ENCODE peak calls at places on chromosomes 2 and 18, in ten cellular contexts. One of them, this sample, is unnamed. For H3K36me3, the result is how much of the 10 kb centered on the place peaks cover.

GRCh38 chr2:215364157-215365155 is 52.6 kb downstream of the ATIC start:
- DNase-seq in ovary: no peak
- DNase-seq in stomach: no peak
- DNase-seq in sigmoid colon: no peak
- DNase-seq in transverse colon: no peak
- DNase-seq in upper lobe of left lung: no peak
- DNase-seq in suprapubic skin: no peak
- DNase-seq in H1: no peak
- DNase-seq in esophagus muscularis mucosa: peak
- DNase-seq in GM12878: no peak
- DNase-seq in this sample: no peak

GRCh38 chr2:53227535-53227934 is 540.1 kb upstream of the CHAC2 start:
- DNase-seq in ovary: no peak
- DNase-seq in stomach: no peak
- DNase-seq in sigmoid colon: no peak
- DNase-seq in transverse colon: no peak
- DNase-seq in upper lobe of left lung: no peak
- DNase-seq in suprapubic skin: no peak
- DNase-seq in H1: no peak
- DNase-seq in esophagus muscularis mucosa: no peak
- DNase-seq in GM12878: no peak
- DNase-seq in this sample: no peak

GRCh38 chr2:145691659-145692058 is 1171.7 kb upstream of the ZEB2 start:
- DNase-seq in ovary: no peak
- DNase-seq in stomach: no peak
- DNase-seq in sigmoid colon: no peak
- DNase-seq in transverse colon: no peak
- DNase-seq in upper lobe of left lung: no peak
- DNase-seq in suprapubic skin: no peak
- DNase-seq in H1: no peak
- DNase-seq in esophagus muscularis mucosa: no peak
- DNase-seq in GM12878: no peak
- DNase-seq in this sample: no peak

GRCh38 chr2:165469417-165469816 is at the start of gene CSRNP3:
- DNase-seq in ovary: peak
- DNase-seq in stomach: peak
- DNase-seq in sigmoid colon: peak
- DNase-seq in transverse colon: peak
- DNase-seq in upper lobe of left lung: peak
- DNase-seq in suprapubic skin: no peak
- DNase-seq in H1: no peak
- DNase-seq in esophagus muscularis mucosa: no peak
- DNase-seq in GM12878: no peak
- DNase-seq in this sample: peak

GRCh38 chr2:9266711-9267110 is 60.1 kb downstream of the ASAP2 start:
- DNase-seq in ovary: no peak
- DNase-seq in stomach: no peak
- DNase-seq in sigmoid colon: no peak
- DNase-seq in transverse colon: no peak
- DNase-seq in upper lobe of left lung: no peak
- DNase-seq in suprapubic skin: no peak
- DNase-seq in H1: no peak
- DNase-seq in esophagus muscularis mucosa: no peak
- DNase-seq in GM12878: no peak
- DNase-seq in this sample: no peak

GRCh38 chr18:25055076-25055475 is 296.9 kb downstream of the ZNF521 start:
- DNase-seq in ovary: no peak
- DNase-seq in stomach: no peak
- DNase-seq in sigmoid colon: no peak
- DNase-seq in transverse colon: no peak
- DNase-seq in upper lobe of left lung: no peak
- DNase-seq in suprapubic skin: no peak
- DNase-seq in H1: no peak
- DNase-seq in esophagus muscularis mucosa: no peak
- DNase-seq in GM12878: no peak
- DNase-seq in this sample: no peak

GRCh38 chr2:37570773-37571570 is 100.5 kb downstream of the CDC42EP3 start:
- DNase-seq in ovary: no peak
- DNase-seq in stomach: no peak
- DNase-seq in sigmoid colon: no peak
- DNase-seq in transverse colon: no peak
- DNase-seq in upper lobe of left lung: no peak
- DNase-seq in suprapubic skin: no peak
- DNase-seq in H1: no peak
- DNase-seq in esophagus muscularis mucosa: no peak
- DNase-seq in GM12878: peak
- DNase-seq in this sample: no peak

GRCh38 chr2:42941633-42942176 is 149.3 kb upstream of the HAAO start:
- DNase-seq in ovary: no peak
- DNase-seq in stomach: no peak
- DNase-seq in sigmoid colon: no peak
- DNase-seq in transverse colon: no peak
- DNase-seq in upper lobe of left lung: no peak
- DNase-seq in suprapubic skin: no peak
- DNase-seq in H1: no peak
- DNase-seq in esophagus muscularis mucosa: no peak
- DNase-seq in GM12878: no peak
- DNase-seq in this sample: no peak

GRCh38 chr2:136247204-136247990 is 129.4 kb upstream of the CXCR4 start:
- DNase-seq in ovary: no peak
- DNase-seq in stomach: no peak
- DNase-seq in sigmoid colon: no peak
- DNase-seq in transverse colon: no peak
- DNase-seq in upper lobe of left lung: no peak
- DNase-seq in suprapubic skin: no peak
- DNase-seq in H1: no peak
- DNase-seq in esophagus muscularis mucosa: peak
- DNase-seq in GM12878: no peak
- DNase-seq in this sample: peak

GRCh38 chr2:64592994-64593655 is 60.6 kb downstream of the SERTAD2 start:
- DNase-seq in ovary: no peak
- DNase-seq in stomach: no peak
- DNase-seq in sigmoid colon: peak
- DNase-seq in transverse colon: no peak
- DNase-seq in upper lobe of left lung: no peak
- DNase-seq in suprapubic skin: no peak
- DNase-seq in H1: no peak
- DNase-seq in esophagus muscularis mucosa: no peak
- DNase-seq in GM12878: no peak
- DNase-seq in this sample: no peak

GRCh38 chr18:58862851-58863538 is 1.7 kb upstream of the ZNF532 start:
- DNase-seq in ovary: peak
- DNase-seq in stomach: peak
- DNase-seq in sigmoid colon: peak
- DNase-seq in transverse colon: peak
- DNase-seq in upper lobe of left lung: no peak
- DNase-seq in suprapubic skin: no peak
- DNase-seq in H1: peak
- DNase-seq in esophagus muscularis mucosa: no peak
- DNase-seq in GM12878: no peak
- DNase-seq in this sample: no peak

GRCh38 chr2:118689456-118689855 is 158.0 kb downstream of the EN1 start:
- DNase-seq in ovary: no peak
- DNase-seq in stomach: no peak
- DNase-seq in sigmoid colon: no peak
- DNase-seq in transverse colon: no peak
- DNase-seq in upper lobe of left lung: no peak
- DNase-seq in suprapubic skin: no peak
- DNase-seq in H1: no peak
- DNase-seq in esophagus muscularis mucosa: no peak
- DNase-seq in GM12878: no peak
- DNase-seq in this sample: no peak

GRCh38 chr2:177432703-177433102 is 40.1 kb downstream of the AGPS start:
- DNase-seq in ovary: no peak
- DNase-seq in stomach: no peak
- DNase-seq in sigmoid colon: no peak
- DNase-seq in transverse colon: no peak
- DNase-seq in upper lobe of left lung: no peak
- DNase-seq in suprapubic skin: no peak
- DNase-seq in H1: no peak
- DNase-seq in esophagus muscularis mucosa: no peak
- DNase-seq in GM12878: no peak
- DNase-seq in this sample: no peak

GRCh38 chr2:127326289-127326945 is 32.5 kb upstream of the ERCC3 start:
- DNase-seq in ovary: no peak
- DNase-seq in stomach: no peak
- DNase-seq in sigmoid colon: no peak
- DNase-seq in transverse colon: no peak
- DNase-seq in upper lobe of left lung: no peak
- DNase-seq in suprapubic skin: no peak
- DNase-seq in H1: no peak
- DNase-seq in esophagus muscularis mucosa: no peak
- DNase-seq in GM12878: no peak
- DNase-seq in this sample: no peak

GRCh38 chr2:151733781-151734672 is at the start of gene NEB:
- DNase-seq in ovary: no peak
- DNase-seq in stomach: no peak
- DNase-seq in sigmoid colon: no peak
- DNase-seq in transverse colon: no peak
- DNase-seq in upper lobe of left lung: no peak
- DNase-seq in suprapubic skin: no peak
- DNase-seq in H1: no peak
- DNase-seq in esophagus muscularis mucosa: no peak
- DNase-seq in GM12878: no peak
- DNase-seq in this sample: no peak

GRCh38 chr2:205751621-205752031 is 69.3 kb downstream of the NRP2 start:
- DNase-seq in ovary: no peak
- DNase-seq in stomach: no peak
- DNase-seq in sigmoid colon: no peak
- DNase-seq in transverse colon: no peak
- DNase-seq in upper lobe of left lung: no peak
- DNase-seq in suprapubic skin: no peak
- DNase-seq in H1: no peak
- DNase-seq in esophagus muscularis mucosa: no peak
- DNase-seq in GM12878: no peak
- DNase-seq in this sample: no peak

GRCh38 chr2:11498543-11499034 is 32.6 kb upstream of the E2F6 start:
- DNase-seq in ovary: peak
- DNase-seq in stomach: peak
- DNase-seq in sigmoid colon: peak
- DNase-seq in transverse colon: peak
- DNase-seq in upper lobe of left lung: no peak
- DNase-seq in suprapubic skin: peak
- DNase-seq in H1: no peak
- DNase-seq in esophagus muscularis mucosa: no peak
- DNase-seq in GM12878: peak
- DNase-seq in this sample: peak

DNA sequence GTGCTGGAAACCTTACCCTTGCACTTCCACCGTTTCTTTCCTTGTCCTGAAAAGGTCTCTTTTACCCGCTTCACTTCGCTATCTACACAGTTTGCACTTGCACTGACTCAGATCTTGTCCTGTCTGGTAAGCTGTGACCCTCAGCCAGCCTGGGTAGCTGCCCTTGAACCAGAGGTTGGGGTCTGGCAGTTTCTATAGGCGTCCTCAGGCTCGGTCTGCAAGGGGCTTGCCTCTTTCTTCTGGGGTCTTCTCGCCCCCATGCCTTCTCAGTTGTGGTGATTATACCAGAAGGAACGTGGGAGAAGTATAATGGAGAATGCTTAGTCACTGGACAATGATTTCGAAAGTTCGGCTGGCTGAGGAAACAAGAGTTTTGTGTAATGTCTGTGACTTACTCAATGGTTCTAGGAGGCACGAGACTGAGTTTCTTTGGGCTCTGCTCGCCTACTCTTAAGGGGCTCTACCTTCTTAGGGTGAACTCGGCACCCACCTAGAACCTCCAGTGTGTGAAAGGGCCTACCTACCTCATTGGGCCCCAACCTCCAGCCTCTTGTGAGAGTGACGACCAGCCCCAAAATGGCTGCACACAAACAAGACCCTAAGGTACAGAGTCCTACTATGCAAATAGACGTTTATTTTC is 6.9 kb upstream of the STAT1 start:
- DNase-seq in ovary: peak
- DNase-seq in stomach: peak
- DNase-seq in sigmoid colon: peak
- DNase-seq in transverse colon: peak
- DNase-seq in upper lobe of left lung: peak
- DNase-seq in suprapubic skin: no peak
- DNase-seq in H1: no peak
- DNase-seq in esophagus muscularis mucosa: no peak
- DNase-seq in GM12878: no peak
- DNase-seq in this sample: no peak
- TF ChIP-seq POLR2A in ovary: no peak
- TF ChIP-seq POLR2A in stomach: no peak
- TF ChIP-seq POLR2A in sigmoid colon: no peak
- TF ChIP-seq POLR2A in transverse colon: no peak
- TF ChIP-seq POLR2A in upper lobe of left lung: no peak
- TF ChIP-seq POLR2A in suprapubic skin: no peak
- TF ChIP-seq POLR2A in H1: no peak
- TF ChIP-seq POLR2A in esophagus muscularis mucosa: no peak
- TF ChIP-seq POLR2A in GM12878: peak
- TF ChIP-seq POLR2A in this sample: no peak

GRCh38 chr18:23964282-23965238 is 50.0 kb upstream of the TTC39C start:
- DNase-seq in ovary: no peak
- DNase-seq in stomach: no peak
- DNase-seq in sigmoid colon: no peak
- DNase-seq in transverse colon: peak
- DNase-seq in upper lobe of left lung: no peak
- DNase-seq in suprapubic skin: no peak
- DNase-seq in H1: peak
- DNase-seq in esophagus muscularis mucosa: peak
- DNase-seq in GM12878: no peak
- DNase-seq in this sample: no peak
- TF ChIP-seq EP300 in ovary: no peak
- TF ChIP-seq EP300 in stomach: no peak
- TF ChIP-seq EP300 in sigmoid colon: no peak
- TF ChIP-seq EP300 in transverse colon: no peak
- TF ChIP-seq EP300 in upper lobe of left lung: no peak
- TF ChIP-seq EP300 in suprapubic skin: no peak
- TF ChIP-seq EP300 in H1: no peak
- TF ChIP-seq EP300 in esophagus muscularis mucosa: no peak
- TF ChIP-seq EP300 in GM12878: no peak
- TF ChIP-seq EP300 in this sample: no peak

DNA sequence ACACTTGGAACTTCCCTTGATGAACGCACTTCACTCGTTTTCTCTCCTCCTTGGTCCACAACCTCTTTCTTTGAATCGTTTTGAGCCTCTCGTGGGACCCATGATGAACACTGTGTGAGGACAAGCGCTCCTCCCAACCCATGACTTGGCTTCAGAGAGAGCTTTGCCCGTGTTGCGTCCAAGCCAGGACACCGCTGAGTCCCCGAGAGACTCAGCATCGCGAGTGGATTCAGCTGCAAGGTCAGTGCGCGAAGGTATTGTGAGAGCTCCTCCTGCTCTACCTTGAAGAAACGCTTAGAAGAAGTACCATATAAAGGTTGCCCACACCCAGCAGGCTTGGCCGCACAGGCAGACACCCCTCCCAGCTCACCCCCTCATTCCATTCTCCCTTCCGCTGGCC is 58.7 kb downstream of the ZNF516 start:
- DNase-seq in ovary: no peak
- DNase-seq in stomach: no peak
- DNase-seq in sigmoid colon: peak
- DNase-seq in transverse colon: no peak
- DNase-seq in upper lobe of left lung: no peak
- DNase-seq in suprapubic skin: no peak
- DNase-seq in H1: no peak
- DNase-seq in esophagus muscularis mucosa: no peak
- DNase-seq in GM12878: no peak
- DNase-seq in this sample: no peak
- H3K36me3 ChIP-seq in ovary: under half
- H3K36me3 ChIP-seq in stomach: half or more
- H3K36me3 ChIP-seq in sigmoid colon: under half
- H3K36me3 ChIP-seq in transverse colon: under half
- H3K36me3 ChIP-seq in upper lobe of left lung: under half
- H3K36me3 ChIP-seq in suprapubic skin: under half
- H3K36me3 ChIP-seq in H1: under half
- H3K36me3 ChIP-seq in esophagus muscularis mucosa: under half
- H3K36me3 ChIP-seq in GM12878: under half
- H3K36me3 ChIP-seq in this sample: under half

GRCh38 chr2:20599001-20599600 is 51.8 kb downstream of the HS1BP3 start:
- DNase-seq in ovary: no peak
- DNase-seq in stomach: peak
- DNase-seq in sigmoid colon: peak
- DNase-seq in transverse colon: peak
- DNase-seq in upper lobe of left lung: peak
- DNase-seq in suprapubic skin: peak
- DNase-seq in H1: no peak
- DNase-seq in esophagus muscularis mucosa: no peak
- DNase-seq in GM12878: no peak
- DNase-seq in this sample: peak
- TF ChIP-seq POLR2A in ovary: no peak
- TF ChIP-seq POLR2A in stomach: no peak
- TF ChIP-seq POLR2A in sigmoid colon: no peak
- TF ChIP-seq POLR2A in transverse colon: no peak
- TF ChIP-seq POLR2A in upper lobe of left lung: no peak
- TF ChIP-seq POLR2A in suprapubic skin: no peak
- TF ChIP-seq POLR2A in H1: no peak
- TF ChIP-seq POLR2A in esophagus muscularis mucosa: no peak
- TF ChIP-seq POLR2A in GM12878: no peak
- TF ChIP-seq POLR2A in this sample: no peak